ENCODE peak calls at places on chromosomes 3 and 15, in eight cellular contexts. Y, Q, J, M, E, S, N and Z are unnamed samples.

GRCh38 chr15:66927326-66928077 is 137.9 kb upstream of the SMAD3 start:
- DNase-seq in M (peak), Y (no peak), Q (peak), N (no peak), J (no peak), E (no peak), S (no peak), Z (no peak)

GRCh38 chr3:32816439-32817194 is 1.2 kb upstream of the TRIM71 start:
- DNase-seq in S (peak), Q (peak), N (no peak), M (peak), J (peak), E (no peak), Y (peak), Z (peak)

GRCh38 chr3:157871838-157872497 is 234.3 kb downstream of the SHOX2 start:
- DNase-seq in S (no peak), M (no peak), E (no peak), J (no peak), Q (no peak), N (no peak), Y (no peak), Z (no peak)

GRCh38 chr15:71295242-71296031 is 180.2 kb downstream of the THSD4 start:
- DNase-seq in E (no peak), Q (peak), Y (no peak), S (no peak), N (peak), J (peak), M (peak), Z (no peak)

GRCh38 chr15:76996526-76997401 is 1.8 kb downstream of the PSTPIP1 start:
- DNase-seq in Q (peak), N (no peak), M (no peak), J (peak), Y (no peak), E (peak), S (no peak), Z (no peak)

GRCh38 chr3:182465301-182466185 is 327.8 kb upstream of the ATP11B start:
- DNase-seq in M (no peak), Q (no peak), E (no peak), J (peak), N (no peak), S (no peak), Y (no peak), Z (no peak)

GRCh38 chr3:182618085-182618732 is 175.1 kb upstream of the ATP11B start:
- DNase-seq in N (no peak), S (no peak), E (no peak), Q (peak), M (peak), J (peak), Y (peak), Z (no peak)

GRCh38 chr3:45529697-45530096 is 64.9 kb upstream of the LIMD1 start:
- DNase-seq in J (no peak), E (no peak), N (no peak), Y (no peak), S (no peak), Q (no peak), M (no peak), Z (no peak)

GRCh38 chr3:128804817-128805166 is 74.6 kb upstream of the ACAD9 start:
- DNase-seq in M (no peak), J (no peak), Q (peak), N (no peak), S (no peak), Y (no peak), E (no peak), Z (no peak)

GRCh38 chr15:76979331-76979925 is 15.5 kb upstream of the PSTPIP1 start:
- DNase-seq in N (no peak), J (no peak), S (no peak), M (peak), E (no peak), Y (no peak), Q (no peak), Z (no peak)

GRCh38 chr15:97140216-97140615 is 809.7 kb downstream of the NR2F2 start:
- DNase-seq in N (no peak), S (no peak), Q (no peak), Y (peak), E (no peak), M (peak), J (no peak), Z (no peak)

GRCh38 chr15:52171386-52171785 is 19.8 kb downstream of the GNB5 start:
- DNase-seq in Y (no peak), J (no peak), N (no peak), S (no peak), M (peak), E (no peak), Q (peak), Z (no peak)
- TF ChIP-seq CTCF in Y (no peak), J (no peak), N (no peak), S (no peak), M (peak), E (no peak), Q (no peak), Z (no peak)

GRCh38 chr15:88487176-88487795 is 19.8 kb downstream of the MRPS11 start:
- DNase-seq in Y (no peak), M (no peak), Q (no peak), E (no peak), J (peak), S (no peak), N (no peak), Z (no peak)
- TF ChIP-seq CTCF in Y (peak), M (no peak), Q (no peak), E (no peak), J (no peak), S (no peak), N (no peak), Z (no peak)

DNA sequence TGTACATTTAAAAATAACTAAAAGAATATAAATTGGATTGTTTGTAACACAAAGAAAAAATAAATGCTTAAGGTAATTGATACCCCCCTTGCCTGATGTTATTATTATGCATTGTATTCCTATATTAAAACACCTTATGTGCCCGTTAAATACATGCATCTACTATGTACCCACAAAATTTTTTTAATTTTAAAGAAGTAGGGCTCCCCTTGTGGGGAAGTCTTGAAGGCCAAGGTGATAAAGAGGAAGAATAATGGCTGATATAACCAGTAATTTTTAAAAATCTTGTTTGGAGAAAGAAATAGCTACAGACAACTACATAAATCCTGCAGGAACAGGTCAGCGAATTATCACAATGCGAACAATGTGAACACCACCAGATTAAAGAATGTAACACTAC is 451.7 kb upstream of the ARHGEF26 start:
- DNase-seq in Q (no peak), S (no peak), Y (no peak), N (no peak), M (no peak), J (no peak), E (no peak), Z (no peak)
- TF ChIP-seq CTCF in Q (peak), S (no peak), Y (no peak), N (peak), M (peak), J (peak), E (no peak), Z (no peak)

GRCh38 chr15:99138491-99138982 is 33.7 kb downstream of the SYNM start:
- DNase-seq in S (no peak), M (no peak), Y (no peak), Q (no peak), N (no peak), E (no peak), J (no peak), Z (no peak)
- TF ChIP-seq CTCF in S (no peak), M (no peak), Y (no peak), Q (no peak), N (no peak), E (no peak), J (no peak), Z (no peak)

GRCh38 chr3:100261481-100261903 is 700 bp downstream of the TBC1D23 start:
- DNase-seq in S (no peak), N (no peak), E (no peak), Y (no peak), Q (no peak), J (no peak), M (peak), Z (no peak)

GRCh38 chr3:100257601-100258000 is 3.2 kb upstream of the TBC1D23 start:
- DNase-seq in S (no peak), Q (peak), E (no peak), Y (no peak), N (no peak), J (peak), M (peak), Z (no peak)

GRCh38 chr3:100263583-100263982 is 2.8 kb downstream of the TBC1D23 start:
- DNase-seq in J (no peak), Y (no peak), N (no peak), M (peak), E (no peak), S (no peak), Q (peak), Z (no peak)

GRCh38 chr3:100260081-100260684 is 609 bp upstream of the TBC1D23 start:
- DNase-seq in N (no peak), Q (peak), E (no peak), Y (peak), J (peak), M (peak), S (no peak), Z (no peak)

DNA sequence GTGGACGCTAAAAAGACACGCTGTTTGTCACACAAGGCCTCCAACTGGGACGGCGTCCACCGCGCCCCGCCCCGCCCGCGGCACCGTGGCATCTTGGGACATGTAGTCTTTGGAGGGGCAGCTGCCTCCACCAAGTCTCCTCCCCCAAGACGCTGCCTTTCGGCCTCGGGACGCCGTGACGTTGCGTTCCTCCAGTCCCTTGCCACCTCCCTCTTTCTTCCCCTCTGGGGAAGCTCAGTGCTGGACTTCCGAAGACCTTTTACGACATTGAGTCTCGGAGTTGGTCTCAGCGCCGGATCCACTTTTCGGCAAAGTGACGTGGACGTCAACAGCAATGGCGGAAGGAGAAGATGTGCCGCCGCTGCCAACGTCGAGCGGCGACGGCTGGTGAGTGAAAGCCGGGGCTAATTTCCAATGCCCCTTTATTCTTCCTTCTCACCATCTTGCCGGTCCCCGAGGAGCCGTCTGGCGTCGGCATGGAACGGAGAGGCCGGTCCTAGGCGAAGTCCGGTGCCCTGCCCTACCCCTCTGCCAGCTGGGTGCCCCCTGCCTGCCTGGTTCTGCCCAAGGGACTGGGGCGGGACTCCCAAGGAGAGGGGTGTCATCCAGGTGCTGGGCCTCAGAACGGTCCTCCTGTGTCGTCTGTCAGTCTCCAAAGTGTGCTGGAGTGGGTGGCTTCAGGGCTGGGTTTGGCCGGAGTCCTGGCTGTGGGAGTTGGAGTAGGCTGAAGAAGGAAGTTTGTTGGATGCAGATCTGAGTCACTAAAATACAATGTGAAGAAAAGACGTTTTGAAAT is at the start of gene TBC1D23:
- DNase-seq in Q (peak), Y (peak), E (peak), S (peak), J (peak), M (peak), N (peak), Z (peak)
- TF ChIP-seq CTCF in Q (no peak), Y (no peak), E (no peak), S (no peak), J (no peak), M (no peak), N (no peak), Z (no peak)

DNA sequence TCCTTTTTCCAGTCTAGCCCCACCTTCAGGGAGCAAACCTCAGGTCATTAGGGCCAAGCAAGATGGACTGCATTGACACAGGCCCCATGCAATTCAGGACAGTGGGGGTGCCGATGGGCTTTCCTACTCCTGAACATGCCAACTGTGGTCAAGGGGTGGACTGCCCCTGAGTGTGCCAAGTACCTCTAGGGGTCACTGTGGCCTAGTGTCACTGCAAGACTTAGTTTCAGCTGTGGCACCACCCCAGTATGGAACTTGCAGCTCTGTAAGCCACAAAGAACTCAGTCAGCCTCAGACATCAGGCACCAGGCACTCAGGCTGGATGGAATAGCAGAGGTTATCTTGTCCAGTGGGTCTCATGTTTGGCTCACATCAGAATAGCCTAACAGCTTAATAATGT is 32.3 kb downstream of the EXOG start:
- DNase-seq in J (no peak), M (no peak), S (no peak), E (no peak), Q (peak), Y (peak), N (no peak), Z (no peak)
- TF ChIP-seq CTCF in J (no peak), M (no peak), S (peak), E (no peak), Q (no peak), Y (peak), N (peak), Z (no peak)

GRCh38 chr3:11224870-11225251 is 47.3 kb upstream of the ATG7 start:
- DNase-seq in S (no peak), M (no peak), J (no peak), E (no peak), N (no peak), Y (no peak), Q (no peak), Z (no peak)

GRCh38 chr3:11224010-11224409 is 48.2 kb upstream of the ATG7 start:
- DNase-seq in M (no peak), J (no peak), E (no peak), S (no peak), Q (no peak), N (no peak), Y (no peak), Z (no peak)

GRCh38 chr3:11220230-11220629 is 52.0 kb upstream of the ATG7 start:
- DNase-seq in M (no peak), Q (no peak), E (no peak), N (no peak), J (no peak), Y (peak), S (no peak), Z (no peak)

GRCh38 chr3:11226042-11226370 is 46.2 kb upstream of the ATG7 start:
- DNase-seq in E (no peak), S (no peak), M (no peak), Q (no peak), J (no peak), Y (no peak), N (no peak), Z (no peak)

GRCh38 chr3:11221818-11222217 is 50.4 kb upstream of the ATG7 start:
- DNase-seq in E (no peak), Q (no peak), M (peak), J (no peak), N (no peak), S (no peak), Y (no peak), Z (no peak)
- TF ChIP-seq CTCF in E (no peak), Q (peak), M (peak), J (peak), N (peak), S (no peak), Y (no peak), Z (no peak)

GRCh38 chr15:65790692-65791334 is 1.3 kb downstream of the DENND4A start:
- DNase-seq in Y (peak), J (no peak), M (peak), S (no peak), N (no peak), E (no peak), Q (peak), Z (no peak)

GRCh38 chr15:65789759-65790158 is 2.3 kb downstream of the DENND4A start:
- DNase-seq in J (no peak), Y (no peak), Q (no peak), M (no peak), S (no peak), N (no peak), E (no peak), Z (no peak)

GRCh38 chr15:65792130-65792987 is at the start of gene DENND4A:
- DNase-seq in Y (peak), N (peak), S (peak), M (peak), J (peak), Q (peak), E (peak), Z (peak)

GRCh38 chr15:65792988-65793812 is 1.1 kb upstream of the DENND4A start:
- DNase-seq in S (no peak), J (no peak), Q (no peak), E (no peak), Y (no peak), M (no peak), N (no peak), Z (no peak)

GRCh38 chr15:65791335-65792129 is 561 bp downstream of the DENND4A start:
- DNase-seq in Q (peak), S (no peak), M (peak), J (peak), Y (peak), E (peak), N (no peak), Z (no peak)
- TF ChIP-seq CTCF in Q (no peak), S (no peak), M (no peak), J (no peak), Y (no peak), E (no peak), N (no peak), Z (no peak)

DNA sequence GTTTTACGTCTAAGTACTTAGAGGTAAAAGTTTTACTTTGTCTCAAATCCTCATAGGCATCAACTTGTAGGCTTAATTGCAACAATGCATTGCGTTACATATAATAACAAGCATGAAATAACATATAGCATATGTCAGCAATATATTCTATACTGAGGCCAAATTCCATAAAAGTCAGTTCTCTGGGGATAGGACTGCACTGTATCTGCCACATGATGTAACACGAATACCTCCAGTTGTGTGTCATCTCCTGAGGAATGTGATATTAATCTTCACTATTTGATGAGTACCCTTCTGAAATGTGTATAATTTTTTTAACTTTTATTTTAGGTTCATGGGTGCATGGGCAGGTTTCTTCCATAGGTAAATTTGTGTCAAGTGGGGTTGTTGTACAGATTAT is 126.4 kb downstream of the IMPG2 start:
- DNase-seq in Y (no peak), N (no peak), E (no peak), Q (peak), J (peak), M (peak), S (no peak), Z (no peak)
- TF ChIP-seq CTCF in Y (no peak), N (no peak), E (no peak), Q (no peak), J (no peak), M (no peak), S (no peak), Z (no peak)

GRCh38 chr3:31449318-31449717 is 83.4 kb upstream of the STT3B start:
- DNase-seq in N (no peak), Q (no peak), M (no peak), Y (no peak), J (no peak), S (no peak), E (no peak), Z (no peak)

GRCh38 chr3:31448882-31449243 is 83.9 kb upstream of the STT3B start:
- DNase-seq in M (no peak), S (no peak), Y (no peak), N (no peak), Q (no peak), E (no peak), J (no peak), Z (no peak)

GRCh38 chr3:31450345-31450744 is 82.4 kb upstream of the STT3B start:
- DNase-seq in N (no peak), Q (no peak), J (no peak), M (no peak), E (no peak), Y (no peak), S (no peak), Z (no peak)

GRCh38 chr3:31446411-31446810 is 86.3 kb upstream of the STT3B start:
- DNase-seq in N (no peak), M (no peak), J (no peak), E (no peak), Y (no peak), S (no peak), Q (no peak), Z (no peak)

DNA sequence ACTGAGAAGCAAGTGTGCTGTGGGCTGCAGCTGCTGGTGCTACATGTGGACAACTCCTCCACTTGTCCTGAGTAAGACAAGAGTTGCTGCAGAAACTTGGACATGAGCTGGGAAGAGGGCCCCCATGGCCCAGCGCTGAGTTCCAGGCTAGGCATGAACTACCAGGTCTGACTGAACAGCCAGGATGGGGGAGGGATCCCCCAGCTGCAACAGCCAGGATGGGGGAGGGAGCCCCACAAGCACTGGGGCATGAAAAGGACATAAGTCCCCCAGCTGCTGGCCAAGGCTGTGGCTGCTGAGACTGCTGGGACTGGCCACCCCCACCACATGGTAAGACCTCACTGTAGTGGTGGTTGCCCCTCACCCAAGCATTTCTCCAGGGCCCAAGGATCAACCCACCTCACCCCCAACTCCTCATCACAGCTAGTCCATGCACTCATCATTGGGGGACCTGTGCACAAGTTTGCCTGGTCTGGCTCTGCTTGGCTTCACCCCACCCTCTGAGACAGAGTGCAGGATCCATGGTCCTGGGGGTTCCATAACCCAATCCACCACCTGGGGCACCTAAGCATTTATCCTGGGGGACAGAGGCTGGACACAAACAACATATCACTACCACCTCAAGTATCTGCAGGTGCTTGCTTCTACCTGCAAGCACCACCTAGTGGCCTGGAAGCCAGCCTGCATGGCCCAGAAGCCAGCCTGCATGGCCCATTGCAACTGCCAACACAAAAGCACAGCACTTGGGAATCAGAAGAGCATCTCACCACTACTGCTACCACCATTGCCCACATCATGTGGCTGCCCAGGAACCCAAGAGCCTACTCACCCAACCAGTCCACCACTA is 84.5 kb upstream of the STT3B start:
- DNase-seq in N (no peak), J (no peak), Q (peak), M (peak), Y (peak), S (peak), E (peak), Z (peak)
- TF ChIP-seq CTCF in N (peak), J (peak), Q (peak), M (peak), Y (peak), S (peak), E (peak), Z (peak)